ENCODE peak calls at places on chromosomes 3 and 15, in ten cellular contexts. A is natural killer cell; O is stimulated activated CD4-positive, alpha-beta T cell treated with anti-CD3 and anti-CD28 coated beads, Interleukin-1b, Interleukin-23, amount 100 ng/mL, for 24 hours; T is aorta; S is NCI-H748 treated with DMSO at 0.1 percent for 48 hours; Q is iPS-NIHi11; J is G401; P is activated T-helper 9 cell treated with anti-CD3 and anti-CD28 coated beads, Interleukin-2, amount 50 U/mL, for 16 hours; D is NCI-H345; X is posterior cingulate gyrus. Y is an unnamed sample.

GRCh38 chr3:47425383-47425778 is 44.6 kb downstream of the PTPN23 start:
- DNase-seq in A (no peak), O (no peak), T (peak; percentile 58), S (no peak), Q (peak; percentile 13), J (no peak), P (no peak), D (no peak), X (no peak), Y (no peak)

GRCh38 chr15:51736646-51737537 is 563 bp downstream of the LYSMD2 start:
- DNase-seq in A (peak; percentile 46), O (no peak), T (peak; percentile 80), S (no peak), Q (peak; percentile 62), J (peak; percentile 80), P (peak; percentile 43), D (peak; percentile 62), X (peak; percentile 56), Y (peak; percentile 56)

GRCh38 chr3:131361464-131362421 is 19.8 kb upstream of the NUDT16 start:
- DNase-seq in A (no peak), O (no peak), T (peak; percentile 91), S (no peak), Q (peak; percentile 90), J (peak; percentile 79), P (no peak), D (peak; percentile 31), X (peak; percentile 48), Y (peak; percentile 96)

GRCh38 chr15:88900309-88900981 is 5.1 kb upstream of the HAPLN3 start:
- DNase-seq in A (no peak), O (no peak), T (no peak), S (no peak), Q (no peak), J (no peak), P (no peak), D (no peak), X (no peak), Y (no peak)

GRCh38 chr3:54968546-54969172 is 40.8 kb upstream of the LRTM1 start:
- DNase-seq in A (no peak), O (no peak), T (no peak), S (peak; percentile 35), Q (no peak), J (no peak), P (no peak), D (no peak), X (no peak), Y (no peak)

GRCh38 chr15:74616996-74617395 is 1.4 kb downstream of the CLK3 start:
- DNase-seq in A (no peak), O (no peak), T (no peak), S (no peak), Q (no peak), J (no peak), P (no peak), D (no peak), X (no peak), Y (no peak)

GRCh38 chr15:28917791-28918140 is 32.0 kb downstream of the APBA2 start:
- DNase-seq in A (no peak), O (no peak), T (peak; percentile 62), S (no peak), Q (no peak), J (no peak), P (no peak), D (no peak), X (no peak), Y (no peak)

GRCh38 chr15:23403550-23403949 is 43.5 kb downstream of the GOLGA6L2 start:
- DNase-seq in A (no peak), O (no peak), T (no peak), S (no peak), Q (no peak), J (no peak), P (no peak), D (no peak), X (no peak), Y (no peak)

GRCh38 chr3:156341831-156342416 is 213.0 kb downstream of the SSR3 start:
- DNase-seq in A (no peak), O (no peak), T (no peak), S (no peak), Q (no peak), J (no peak), P (no peak), D (no peak), X (no peak), Y (no peak)

GRCh38 chr3:63774776-63775175 is 44.3 kb upstream of the C3orf49 start:
- DNase-seq in A (no peak), O (no peak), T (no peak), S (no peak), Q (no peak), J (no peak), P (no peak), D (no peak), X (no peak), Y (no peak)

GRCh38 chr3:79006077-79006476 is 761.7 kb downstream of the ROBO1 start:
- DNase-seq in A (no peak), O (no peak), T (no peak), S (no peak), Q (no peak), J (no peak), P (no peak), D (no peak), X (no peak), Y (no peak)

GRCh38 chr15:64071931-64072765 is 21.5 kb downstream of the CIAO2A start:
- DNase-seq in A (no peak), O (no peak), T (no peak), S (no peak), Q (no peak), J (no peak), P (no peak), D (no peak), X (no peak), Y (no peak)

GRCh38 chr15:66901336-66902100 is 163.9 kb upstream of the SMAD3 start:
- DNase-seq in A (no peak), O (no peak), T (no peak), S (no peak), Q (no peak), J (peak; percentile 23), P (no peak), D (no peak), X (no peak), Y (no peak)

GRCh38 chr3:74059301-74059700 is 434.6 kb upstream of the PDZRN3 start:
- DNase-seq in A (no peak), O (no peak), T (no peak), S (no peak), Q (no peak), J (no peak), P (no peak), D (no peak), X (no peak), Y (no peak)

GRCh38 chr15:48710952-48711495 is 65.5 kb upstream of the FBN1 start:
- DNase-seq in A (no peak), O (no peak), T (no peak), S (no peak), Q (no peak), J (no peak), P (no peak), D (no peak), X (no peak), Y (no peak)

GRCh38 chr3:194422188-194422587 is 23.1 kb upstream of the GP5 start:
- DNase-seq in A (no peak), O (no peak), T (no peak), S (no peak), Q (no peak), J (no peak), P (no peak), D (no peak), X (no peak), Y (no peak)

GRCh38 chr15:27414168-27414870 is 443.3 kb downstream of the GABRG3 start:
- DNase-seq in A (no peak), O (no peak), T (no peak), S (no peak), Q (no peak), J (no peak), P (no peak), D (peak; percentile 35), X (no peak), Y (no peak)

GRCh38 chr3:35215525-35216500 is 423.5 kb upstream of the ARPP21 start:
- DNase-seq in A (no peak), O (no peak), T (peak; percentile 67), S (no peak), Q (no peak), J (no peak), P (no peak), D (no peak), X (no peak), Y (no peak)

GRCh38 chr15:65912235-65912634 is 42.9 kb downstream of the RAB11A start:
- DNase-seq in A (no peak), O (no peak), T (no peak), S (no peak), Q (no peak), J (no peak), P (no peak), D (no peak), X (no peak), Y (no peak)

GRCh38 chr15:51737538-51738305 is at the start of gene LYSMD2:
- DNase-seq in A (peak; percentile 52), O (peak; percentile 49), T (peak; percentile 94), S (peak; percentile 30), Q (peak; percentile 75), J (peak; percentile 74), P (peak; percentile 63), D (peak; percentile 47), X (peak; percentile 65), Y (peak; percentile 52)

GRCh38 chr3:111538687-111539086 is 3.3 kb upstream of the CD96 start:
- DNase-seq in A (no peak), O (no peak), T (no peak), S (no peak), Q (no peak), J (no peak), P (no peak), D (no peak), X (no peak), Y (no peak)

GRCh38 chr3:18425641-18426403 is 683 bp upstream of the SATB1 start:
- DNase-seq in A (peak; percentile 64), O (peak; percentile 50), T (peak; percentile 84), S (peak; percentile 40), Q (peak; percentile 49), J (peak; percentile 58), P (peak; percentile 68), D (peak; percentile 71), X (no peak), Y (peak; percentile 74)

GRCh38 chr15:48266029-48266428 is 59.9 kb downstream of the SLC12A1 start:
- DNase-seq in A (no peak), O (no peak), T (no peak), S (no peak), Q (no peak), J (no peak), P (no peak), D (no peak), X (no peak), Y (no peak)

GRCh38 chr3:100136921-100137320 is 22.6 kb upstream of the FILIP1L start:
- DNase-seq in A (no peak), O (no peak), T (no peak), S (no peak), Q (no peak), J (no peak), P (no peak), D (no peak), X (no peak), Y (no peak)

GRCh38 chr15:92650256-92650655 is 5.3 kb downstream of the FAM174B start:
- DNase-seq in A (no peak), O (no peak), T (no peak), S (no peak), Q (no peak), J (no peak), P (no peak), D (no peak), X (peak; percentile 38), Y (no peak)

GRCh38 chr3:58175429-58176184 is 35.2 kb downstream of the DNASE1L3 start:
- DNase-seq in A (no peak), O (no peak), T (no peak), S (no peak), Q (no peak), J (peak; percentile 45), P (no peak), D (no peak), X (no peak), Y (no peak)

GRCh38 chr3:78822741-78823140 is 945.1 kb downstream of the ROBO1 start:
- DNase-seq in A (no peak), O (no peak), T (no peak), S (no peak), Q (no peak), J (no peak), P (no peak), D (no peak), X (no peak), Y (no peak)

GRCh38 chr15:32790352-32790999 is 72.7 kb downstream of the GREM1 start:
- DNase-seq in A (no peak), O (no peak), T (no peak), S (no peak), Q (no peak), J (no peak), P (no peak), D (no peak), X (no peak), Y (no peak)